ENCODE peak calls at places on chromosomes 11 and 22, in seven cellular contexts. Y is heart right ventricle; I is CD4-positive, alpha-beta T cell; M is effector memory CD4-positive, alpha-beta T cell; Z is cardiac muscle cell; J is ascending aorta; L is uterus. W is an unnamed sample.

GRCh38 chr11:102647430-102647829 is 22.3 kb upstream of the MMP20 start:
- DNase-seq in Y (no peak), I (no peak), M (no peak), Z (no peak), J (no peak), L (no peak), W (no peak)

GRCh38 chr11:21495879-21496278 is 697.0 kb upstream of the ANO5 start:
- DNase-seq in Y (no peak), I (no peak), M (no peak), Z (no peak), J (no peak), L (no peak), W (no peak)

GRCh38 chr11:30949838-30950237 is 363.7 kb upstream of the MPPED2 start:
- DNase-seq in Y (no peak), I (no peak), M (no peak), Z (no peak), J (no peak), L (no peak), W (no peak)

GRCh38 chr11:210122-210802 is 2.8 kb downstream of the RIC8A start:
- DNase-seq in Y (peak; percentile 3), I (no peak), M (no peak), Z (peak; percentile 66), J (peak; percentile 54), L (peak; percentile 13), W (no peak)

GRCh38 chr22:50171319-50171964 is 911 bp downstream of the PANX2 start:
- DNase-seq in Y (no peak), I (no peak), M (no peak), Z (peak; percentile 13), J (no peak), L (no peak), W (no peak)

GRCh38 chr11:78079232-78080083 is at the start of gene NDUFC2:
- DNase-seq in Y (peak; percentile 75), I (peak; percentile 53), M (peak; percentile 30), Z (peak; percentile 89), J (peak; percentile 84), L (peak; percentile 74), W (peak; percentile 82)

GRCh38 chr22:31179345-31179744 is 19.4 kb downstream of the RNF185 start:
- DNase-seq in Y (no peak), I (no peak), M (no peak), Z (no peak), J (no peak), L (no peak), W (no peak)

GRCh38 chr11:59668950-59669610 is at the start of gene PATL1:
- DNase-seq in Y (peak; percentile 99), I (peak; percentile 99), M (peak; percentile 98), Z (peak; percentile 99), J (peak; percentile 100), L (peak; percentile 99), W (peak; percentile 99)

GRCh38 chr22:24592846-24593809 is at the start of gene LRRC75B:
- DNase-seq in Y (peak; percentile 86), I (no peak), M (no peak), Z (peak; percentile 95), J (peak; percentile 95), L (peak; percentile 90), W (peak; percentile 93)

GRCh38 chr11:65181569-65182257 is at the start of gene CAPN1:
- DNase-seq in Y (peak; percentile 82), I (peak; percentile 63), M (peak; percentile 67), Z (peak; percentile 94), J (peak; percentile 94), L (peak; percentile 89), W (peak; percentile 84)

DNA sequence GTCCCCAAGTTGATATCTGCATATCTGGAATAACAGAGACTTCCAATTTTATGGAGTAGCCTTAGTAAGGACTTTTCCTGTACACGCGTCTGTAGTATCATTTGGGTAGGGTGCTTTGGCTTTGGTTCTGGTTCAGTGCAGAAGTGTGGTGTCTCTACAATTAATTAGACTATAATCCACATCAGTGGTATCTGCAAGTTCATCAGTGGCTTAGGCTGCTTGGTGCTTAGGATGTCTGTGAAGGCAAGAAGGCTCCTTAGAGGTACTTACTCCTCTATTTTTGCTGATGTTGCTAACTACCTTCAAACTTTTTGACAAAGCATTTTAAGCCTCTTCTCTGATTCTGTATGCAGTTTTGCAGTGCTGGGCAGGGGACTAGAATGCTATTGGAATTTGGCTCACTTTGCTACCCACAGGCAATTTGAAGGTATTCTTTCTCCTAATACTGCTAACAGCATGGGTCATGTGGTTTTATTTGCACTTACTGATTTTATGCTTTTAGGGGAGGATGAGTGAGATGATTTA is 49.4 kb downstream of the KCNQ1OT1 start:
- DNase-seq in Y (no peak), I (no peak), M (no peak), Z (no peak), J (no peak), L (no peak), W (no peak)
- H3K9me3 ChIP-seq in Y (peaks cover 94% of the 10 kb centered on the region), I (peaks cover 45% of the 10 kb centered on the region), M (no peaks in the 10 kb centered on the region), Z (no peaks in the 10 kb centered on the region), J (peaks cover 48% of the 10 kb centered on the region), L (peaks cover 38% of the 10 kb centered on the region), W (peaks cover 100% of the 10 kb centered on the region)

GRCh38 chr22:49087716-49088660 is 739.7 kb downstream of the BRD1 start:
- DNase-seq in Y (no peak), I (no peak), M (no peak), Z (no peak), J (no peak), L (no peak), W (no peak)
- H3K9me3 ChIP-seq in Y (no peaks in the 10 kb centered on the region), I (no peaks in the 10 kb centered on the region), M (no peaks in the 10 kb centered on the region), Z (no peaks in the 10 kb centered on the region), J (no peaks in the 10 kb centered on the region), L (no peaks in the 10 kb centered on the region), W (no peaks in the 10 kb centered on the region)

DNA sequence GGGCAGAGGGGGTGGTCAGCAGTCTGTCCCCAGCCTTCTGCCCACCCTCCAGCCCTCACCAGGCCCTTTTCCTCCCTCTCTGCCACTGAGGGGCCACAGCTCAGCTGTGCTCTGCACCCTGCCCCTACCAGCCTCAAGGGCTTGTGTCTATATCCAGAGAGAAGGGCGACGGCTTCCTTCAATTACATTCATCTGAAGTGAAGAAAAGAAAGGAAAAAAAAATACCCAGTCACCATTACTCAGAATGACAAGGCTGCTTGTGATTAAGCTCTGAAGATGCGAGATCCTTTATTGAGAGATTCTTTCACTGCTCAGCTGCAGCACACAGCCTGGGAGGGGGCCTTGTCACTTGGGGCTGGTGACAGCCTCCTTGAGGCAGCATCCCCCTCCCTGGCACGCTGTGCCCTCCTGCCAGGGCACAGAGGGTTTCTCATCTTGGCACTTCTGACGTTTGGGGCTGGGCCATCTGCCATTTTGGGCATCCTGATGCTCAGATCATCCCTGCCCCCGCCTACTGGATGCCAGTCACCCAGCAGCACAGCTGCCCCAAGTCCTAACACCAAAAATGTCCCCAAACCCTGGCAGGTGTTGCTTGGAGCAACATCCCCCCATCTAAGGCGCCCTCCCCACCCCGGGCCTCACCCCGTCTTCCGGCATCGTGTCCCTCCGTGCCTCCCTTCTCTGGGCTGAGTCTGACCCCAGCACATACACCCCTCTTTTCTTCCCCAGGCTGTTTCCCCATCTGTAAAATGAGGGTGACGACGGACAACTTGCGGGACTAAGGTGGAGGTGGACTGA is 1394.8 kb downstream of the BRD1 start:
- DNase-seq in Y (no peak), I (no peak), M (no peak), Z (no peak), J (peak; percentile 31), L (no peak), W (no peak)
- H3K9me3 ChIP-seq in Y (no peaks in the 10 kb centered on the region), I (no peaks in the 10 kb centered on the region), M (no peaks in the 10 kb centered on the region), Z (no peaks in the 10 kb centered on the region), J (no peaks in the 10 kb centered on the region), L (no peaks in the 10 kb centered on the region), W (no peaks in the 10 kb centered on the region)

GRCh38 chr22:10961043-10961860 is 4566.7 kb upstream of the OR11H1 start:
- DNase-seq in Y (no peak), I (no peak), M (no peak), Z (no peak), J (no peak), L (no peak), W (no peak)
- H3K9me3 ChIP-seq in Y (peaks cover 35% of the 10 kb centered on the region), I (peaks cover 12% of the 10 kb centered on the region), M (no peaks in the 10 kb centered on the region), Z (no peaks in the 10 kb centered on the region), J (no peaks in the 10 kb centered on the region), L (peaks cover 5% of the 10 kb centered on the region), W (peaks cover 64% of the 10 kb centered on the region)

DNA sequence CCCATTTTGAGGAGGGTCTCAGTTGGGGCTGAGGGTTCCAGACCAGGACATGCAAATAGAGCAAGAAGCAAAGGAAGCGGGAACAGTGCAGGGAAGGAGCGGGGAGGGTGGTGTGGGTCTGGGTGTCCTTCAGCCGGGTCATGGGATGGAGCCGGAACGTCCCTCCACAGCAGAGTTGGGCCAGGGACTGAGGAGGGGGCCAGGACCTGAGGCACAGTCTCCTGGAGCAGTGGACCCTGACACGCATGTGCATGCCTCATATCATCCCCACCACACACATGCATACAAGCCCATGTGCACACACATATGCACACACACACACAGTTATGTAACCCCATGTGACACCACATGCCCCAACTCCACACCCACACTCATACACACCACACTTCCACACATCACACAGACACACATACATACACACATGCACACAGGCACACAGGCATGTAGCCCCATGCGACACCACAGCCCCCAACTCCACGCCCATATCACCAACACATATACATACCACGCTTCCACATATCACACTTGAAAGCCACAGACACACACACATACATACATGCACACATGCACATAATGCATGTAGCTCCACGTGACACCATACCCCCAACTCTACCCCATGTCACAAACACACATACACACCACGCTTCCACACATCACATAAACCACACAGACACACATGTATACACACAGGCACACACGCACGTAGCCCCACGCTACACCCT is 1026.6 kb downstream of the BRD1 start:
- DNase-seq in Y (no peak), I (no peak), M (no peak), Z (no peak), J (no peak), L (no peak), W (no peak)
- H3K9me3 ChIP-seq in Y (no peaks in the 10 kb centered on the region), I (no peaks in the 10 kb centered on the region), M (no peaks in the 10 kb centered on the region), Z (no peaks in the 10 kb centered on the region), J (no peaks in the 10 kb centered on the region), L (no peaks in the 10 kb centered on the region), W (no peaks in the 10 kb centered on the region)

GRCh38 chr11:106468531-106468930 is 391.1 kb downstream of the AASDHPPT start:
- DNase-seq in Y (no peak), I (no peak), M (no peak), Z (peak; percentile 27), J (no peak), L (no peak), W (no peak)
- H3K9me3 ChIP-seq in Y (peaks cover 3% of the 10 kb centered on the region), I (no peaks in the 10 kb centered on the region), M (peaks cover 3% of the 10 kb centered on the region), Z (no peaks in the 10 kb centered on the region), J (no peaks in the 10 kb centered on the region), L (no peaks in the 10 kb centered on the region), W (no peaks in the 10 kb centered on the region)

GRCh38 chr11:2655834-2656622 is 43.8 kb downstream of the KCNQ1OT1 start:
- DNase-seq in Y (no peak), I (no peak), M (no peak), Z (peak; percentile 44), J (no peak), L (no peak), W (no peak)
- H3K9me3 ChIP-seq in Y (peaks cover 92% of the 10 kb centered on the region), I (peaks cover 4% of the 10 kb centered on the region), M (no peaks in the 10 kb centered on the region), Z (peaks cover 8% of the 10 kb centered on the region), J (peaks cover 6% of the 10 kb centered on the region), L (peaks cover 9% of the 10 kb centered on the region), W (peaks cover 99% of the 10 kb centered on the region)

W was measured in left ventricle myocardium inferior.